ENCODE peak calls at places on chromosomes 12 and 14, in five cellular contexts. D, U, V, Y and F are unnamed samples. For H3K4me1, the result is how much of the 10 kb centered on the place peaks cover.

GRCh38 chr12:21992823-21993222 is 51.6 kb upstream of the ABCC9 start:
- DNase-seq in D (no peak), U (peak), V (no peak), Y (no peak), F (peak)

GRCh38 chr14:100188392-100189030 is 29.1 kb upstream of the DEGS2 start:
- DNase-seq in D (no peak), U (no peak), V (no peak), Y (no peak), F (no peak)

GRCh38 chr14:92717571-92718042 is 30.8 kb downstream of the LGMN start:
- DNase-seq in D (peak), U (no peak), V (no peak), Y (no peak), F (no peak)

GRCh38 chr12:103833891-103834290 is 7.1 kb downstream of the NT5DC3 start:
- DNase-seq in D (no peak), U (no peak), V (no peak), Y (no peak), F (no peak)

GRCh38 chr14:74160763-74161162 is 76.0 kb downstream of the LIN52 start:
- DNase-seq in D (no peak), U (no peak), V (no peak), Y (no peak), F (no peak)

GRCh38 chr14:105180598-105181528 is at the start of gene NUDT14:
- DNase-seq in D (peak), U (peak), V (no peak), Y (peak), F (peak)

GRCh38 chr14:105944632-105945610 is 418.5 kb downstream of the TMEM121 start:
- DNase-seq in D (no peak), U (peak), V (peak), Y (peak), F (peak)

GRCh38 chr12:101485015-101485414 is 9.9 kb downstream of the SPIC start:
- DNase-seq in D (no peak), U (no peak), V (no peak), Y (no peak), F (no peak)

GRCh38 chr12:94678849-94679248 is 28.5 kb upstream of the TMCC3 start:
- DNase-seq in D (no peak), U (no peak), V (no peak), Y (no peak), F (no peak)

GRCh38 chr14:35897616-35898111 is 71.5 kb downstream of the BRMS1L start:
- DNase-seq in D (no peak), U (no peak), V (no peak), Y (no peak), F (no peak)

GRCh38 chr12:91877461-91878230 is 268.0 kb downstream of the BTG1 start:
- DNase-seq in D (no peak), U (no peak), V (no peak), Y (no peak), F (no peak)

GRCh38 chr12:114701104-114701414 is 17.1 kb upstream of the TBX3 start:
- DNase-seq in D (no peak), U (no peak), V (no peak), Y (no peak), F (no peak)

GRCh38 chr14:100549834-100550625 is 37.2 kb downstream of the BEGAIN start:
- DNase-seq in D (no peak), U (no peak), V (no peak), Y (no peak), F (peak)

GRCh38 chr12:26648584-26648983 is 184.4 kb downstream of the ITPR2 start:
- DNase-seq in D (peak), U (no peak), V (no peak), Y (no peak), F (no peak)

GRCh38 chr14:64500088-64500487 is 3.5 kb downstream of the ZBTB25 start:
- DNase-seq in D (no peak), U (no peak), V (no peak), Y (no peak), F (no peak)

GRCh38 chr12:42807766-42808165 is 218.2 kb upstream of the PRICKLE1 start:
- DNase-seq in D (no peak), U (no peak), V (no peak), Y (no peak), F (no peak)

GRCh38 chr12:81797100-81797499 is 38.0 kb upstream of the PPFIA2 start:
- DNase-seq in D (no peak), U (no peak), V (no peak), Y (no peak), F (no peak)

GRCh38 chr12:132491349-132491663 is 1.4 kb downstream of the FBRSL1 start:
- DNase-seq in D (no peak), U (no peak), V (no peak), Y (no peak), F (no peak)

GRCh38 chr14:74198441-74199234 is 40.6 kb upstream of the VSX2 start:
- DNase-seq in D (no peak), U (no peak), V (no peak), Y (no peak), F (no peak)

GRCh38 chr12:132282950-132283771 is 46.2 kb downstream of the GALNT9 start:
- DNase-seq in D (no peak), U (no peak), V (no peak), Y (peak), F (no peak)

GRCh38 chr14:102784892-102785597 is 7.8 kb downstream of the TRAF3 start:
- DNase-seq in D (no peak), U (no peak), V (no peak), Y (no peak), F (no peak)

GRCh38 chr12:51621155-51621922 is 30.3 kb downstream of the SCN8A start:
- DNase-seq in D (peak), U (no peak), V (no peak), Y (no peak), F (no peak)

GRCh38 chr14:64540208-64541202 is at the start of gene HSPA2:
- DNase-seq in D (peak), U (peak), V (peak), Y (peak), F (peak)

GRCh38 chr14:66645716-66646115 is 137.8 kb downstream of the GPHN start:
- DNase-seq in D (peak), U (no peak), V (no peak), Y (no peak), F (no peak)

GRCh38 chr12:57429473-57430116 is 1.2 kb downstream of the R3HDM2 start:
- DNase-seq in D (no peak), U (no peak), V (no peak), Y (no peak), F (no peak)

GRCh38 chr12:4189721-4190120 is 83.8 kb upstream of the CCND2 start:
- DNase-seq in D (no peak), U (no peak), V (no peak), Y (no peak), F (no peak)

GRCh38 chr12:21583587-21583986 is 21.1 kb downstream of the GYS2 start:
- DNase-seq in D (no peak), U (no peak), V (no peak), Y (no peak), F (no peak)

GRCh38 chr12:262817-263216 is at the start of gene SLC6A13:
- DNase-seq in D (peak), U (no peak), V (no peak), Y (peak), F (no peak)

GRCh38 chr14:38254565-38255407 is 1.1 kb downstream of the CLEC14A start:
- DNase-seq in D (peak), U (peak), V (no peak), Y (no peak), F (no peak)

GRCh38 chr12:6387541-6387940 is 3.6 kb downstream of the LTBR start:
- DNase-seq in D (no peak), U (no peak), V (no peak), Y (no peak), F (no peak)

GRCh38 chr12:10196210-10196609 is 16.5 kb upstream of the GABARAPL1 start:
- DNase-seq in D (no peak), U (no peak), V (no peak), Y (no peak), F (no peak)

DNA sequence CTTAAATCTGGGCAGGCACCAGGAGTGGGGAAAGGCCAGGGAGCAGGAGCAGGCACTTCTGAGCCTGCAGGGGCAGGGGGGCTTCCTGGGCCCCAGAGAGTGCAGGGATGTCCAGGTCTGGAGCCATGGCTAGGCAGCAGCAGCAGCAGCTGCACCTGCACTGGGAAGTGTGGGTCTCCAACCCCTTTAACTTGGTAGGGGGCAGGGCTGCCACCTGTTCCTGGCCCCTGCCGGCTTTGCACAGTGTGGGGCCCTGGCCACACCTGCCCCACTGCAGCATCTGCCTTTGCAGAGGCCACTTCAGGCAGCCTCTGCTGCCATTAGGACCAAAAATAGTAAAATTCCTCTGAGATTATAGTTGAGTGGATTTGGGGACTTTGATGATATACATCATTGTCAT is 138.5 kb downstream of the SLC16A7 start:
- DNase-seq in D (no peak), U (no peak), V (no peak), Y (no peak), F (no peak)
- H3K4me1 ChIP-seq in D (under half), U (under half), V (under half), Y (under half), F (under half)

GRCh38 chr12:49223122-49223521 is 34.2 kb upstream of the TUBA1A start:
- DNase-seq in D (no peak), U (no peak), V (no peak), Y (no peak), F (no peak)
- H3K27ac ChIP-seq in D (peak), U (peak), V (peak), Y (peak), F (peak)

DNA sequence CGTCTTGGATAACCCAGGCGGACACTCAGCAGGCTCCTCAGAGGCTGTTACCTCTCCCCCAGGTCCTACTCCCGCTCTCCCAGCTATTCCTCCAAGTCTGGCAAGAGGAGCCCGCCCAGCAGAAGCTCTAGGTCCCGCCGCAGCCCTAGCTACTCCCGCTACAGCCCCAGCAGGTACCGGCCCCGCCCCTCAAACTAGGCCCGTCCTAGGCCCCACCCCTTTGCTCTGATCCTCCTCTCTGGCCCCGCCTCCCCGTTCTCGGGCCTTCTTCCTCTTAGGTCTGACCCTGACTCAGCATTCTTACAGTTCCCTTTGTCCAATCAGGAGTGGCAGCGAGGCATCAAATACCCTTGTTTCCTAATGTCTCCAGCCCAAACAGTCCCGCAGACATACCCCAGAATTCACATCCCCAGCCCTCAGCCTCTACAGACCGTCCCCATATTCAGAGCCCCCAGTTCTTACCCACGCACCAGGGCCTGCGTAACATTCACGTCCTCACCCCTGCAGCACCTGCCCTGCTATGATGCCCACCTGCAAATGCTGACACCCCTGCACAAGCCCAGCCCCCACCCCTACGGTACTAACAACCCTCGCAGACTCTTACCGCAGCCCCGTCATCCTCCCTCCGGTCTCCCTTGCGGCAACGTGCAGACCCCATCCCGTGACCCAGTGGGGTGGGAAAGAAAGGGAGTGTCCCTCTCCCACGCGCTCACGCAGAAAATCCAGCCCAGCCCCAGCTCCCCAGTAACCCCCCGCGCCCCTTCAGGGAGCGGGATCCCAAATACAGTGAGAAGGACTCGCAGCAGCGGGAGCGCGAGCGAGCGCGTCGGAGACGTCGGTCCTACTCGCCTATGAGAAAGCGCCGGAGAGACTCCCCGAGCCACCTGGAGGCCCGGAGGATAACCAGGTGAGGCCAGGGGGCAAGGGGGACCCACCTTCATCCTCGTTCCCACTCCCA is 25.0 kb upstream of the HSPB8 start:
- DNase-seq in D (peak), U (peak), V (no peak), Y (peak), F (peak)
- TF ChIP-seq CTCF in D (no peak), U (no peak), V (no peak), Y (no peak), F (no peak)

GRCh38 chr12:123075092-123075491 is 75.8 kb downstream of the PITPNM2 start:
- DNase-seq in D (no peak), U (no peak), V (no peak), Y (no peak), F (no peak)
- H3K4me1 ChIP-seq in D (under half), U (under half), V (half or more), Y (half or more), F (under half)

GRCh38 chr14:61320806-61321384 is 484 bp upstream of the PRKCH start:
- DNase-seq in D (no peak), U (peak), V (no peak), Y (no peak), F (peak)

GRCh38 chr14:61323970-61324369 is 2.6 kb downstream of the PRKCH start:
- DNase-seq in D (no peak), U (no peak), V (no peak), Y (no peak), F (no peak)

GRCh38 chr14:61322011-61322798 is 826 bp downstream of the PRKCH start:
- DNase-seq in D (no peak), U (peak), V (peak), Y (peak), F (peak)

GRCh38 chr14:61321385-61322010 is at the start of gene PRKCH:
- DNase-seq in D (peak), U (peak), V (peak), Y (peak), F (peak)

GRCh38 chr14:61322799-61323290 is 1.5 kb downstream of the PRKCH start:
- DNase-seq in D (peak), U (no peak), V (no peak), Y (peak), F (no peak)
- H3K27ac ChIP-seq in D (no peak), U (peak), V (peak), Y (peak), F (peak)

GRCh38 chr12:76878045-76878898 is 547 bp downstream of the CSRP2 start:
- DNase-seq in D (peak), U (peak), V (peak), Y (peak), F (peak)
- TF ChIP-seq CTCF in D (no peak), U (peak), V (no peak), Y (peak), F (peak)

GRCh38 chr14:68664225-68664681 is 128.6 kb downstream of the ZFP36L1 start:
- DNase-seq in D (peak), U (no peak), V (no peak), Y (no peak), F (no peak)
- H3K4me1 ChIP-seq in D (under half), U (under half), V (under half), Y (half or more), F (under half)